ENCODE peak calls at places on chromosomes 5 and 9, in eight cellular contexts. M, D, A, U, E, R, I and V are unnamed samples.

GRCh38 chr5:168324864-168325615 is 33.6 kb downstream of the WWC1 start:
- DNase-seq in A (no peak), E (no peak), M (no peak), R (no peak), I (no peak), U (peak; percentile 52), D (no peak), V (no peak)

GRCh38 chr5:151577566-151577965 is 13.6 kb downstream of the FAT2 start:
- DNase-seq in M (no peak), A (no peak), R (no peak), E (no peak), U (no peak), I (no peak), D (no peak), V (no peak)

GRCh38 chr5:27476356-27476988 is 438.1 kb upstream of the CDH9 start:
- DNase-seq in E (no peak), M (no peak), R (no peak), I (no peak), A (no peak), U (no peak), D (no peak), V (no peak)

GRCh38 chr9:14661421-14662059 is 31.7 kb downstream of the ZDHHC21 start:
- DNase-seq in I (peak; percentile 58), M (no peak), U (no peak), R (no peak), E (no peak), A (peak; percentile 43), D (peak; percentile 19), V (no peak)

GRCh38 chr5:178785999-178786398 is 55.5 kb upstream of the ZNF354A start:
- DNase-seq in I (peak; percentile 72), E (no peak), M (no peak), R (peak; percentile 21), U (no peak), D (no peak), A (no peak), V (no peak)

GRCh38 chr9:3768286-3768685 is 242.5 kb upstream of the RFX3 start:
- DNase-seq in R (no peak), E (no peak), U (no peak), A (peak; percentile 34), I (peak; percentile 86), M (no peak), D (no peak), V (no peak)

GRCh38 chr9:91920846-91921350 is 29.1 kb downstream of the ROR2 start:
- DNase-seq in U (no peak), A (no peak), D (no peak), M (no peak), R (peak; percentile 64), I (no peak), E (no peak), V (no peak)

GRCh38 chr5:172772112-172772906 is 1.3 kb upstream of the DUSP1 start:
- DNase-seq in A (peak; percentile 95), E (peak; percentile 76), R (peak; percentile 98), M (peak; percentile 83), I (peak; percentile 98), U (peak; percentile 97), D (peak; percentile 94), V (no peak)

GRCh38 chr5:14185336-14186131 is 42.4 kb downstream of the TRIO start:
- DNase-seq in M (no peak), R (no peak), A (peak; percentile 77), D (no peak), E (no peak), I (peak; percentile 86), U (no peak), V (no peak)

GRCh38 chr5:144468542-144468941 is 297.9 kb downstream of the KCTD16 start:
- DNase-seq in M (no peak), U (no peak), I (peak; percentile 5), E (no peak), A (no peak), D (no peak), R (no peak), V (no peak)

GRCh38 chr5:127863161-127863560 is 160.0 kb downstream of the CCDC192 start:
- DNase-seq in U (no peak), M (no peak), R (no peak), E (no peak), D (no peak), A (peak; percentile 62), I (no peak), V (no peak)

GRCh38 chr5:91499943-91500531 is 116.9 kb upstream of the ARRDC3 start:
- DNase-seq in I (peak; percentile 63), D (peak; percentile 32), M (no peak), A (peak; percentile 54), E (peak; percentile 48), U (no peak), R (no peak), V (peak; percentile 16)

GRCh38 chr9:4923580-4924544 is 61.2 kb upstream of the JAK2 start:
- DNase-seq in I (peak; percentile 51), U (no peak), E (no peak), D (peak; percentile 24), M (no peak), R (no peak), A (peak; percentile 44), V (no peak)

GRCh38 chr5:163619951-163620350 is 114.5 kb downstream of the MAT2B start:
- DNase-seq in U (no peak), E (no peak), D (no peak), I (no peak), R (no peak), M (no peak), A (no peak), V (no peak)

GRCh38 chr9:114905160-114905940 is 25.0 kb downstream of the TNFSF8 start:
- DNase-seq in E (no peak), I (no peak), A (no peak), R (no peak), M (no peak), U (no peak), D (no peak), V (no peak)

GRCh38 chr5:127562252-127562651 is 44.8 kb downstream of the PRRC1 start:
- DNase-seq in A (no peak), M (no peak), R (no peak), E (peak; percentile 8), I (no peak), D (peak; percentile 32), U (no peak), V (peak; percentile 35)

DNA sequence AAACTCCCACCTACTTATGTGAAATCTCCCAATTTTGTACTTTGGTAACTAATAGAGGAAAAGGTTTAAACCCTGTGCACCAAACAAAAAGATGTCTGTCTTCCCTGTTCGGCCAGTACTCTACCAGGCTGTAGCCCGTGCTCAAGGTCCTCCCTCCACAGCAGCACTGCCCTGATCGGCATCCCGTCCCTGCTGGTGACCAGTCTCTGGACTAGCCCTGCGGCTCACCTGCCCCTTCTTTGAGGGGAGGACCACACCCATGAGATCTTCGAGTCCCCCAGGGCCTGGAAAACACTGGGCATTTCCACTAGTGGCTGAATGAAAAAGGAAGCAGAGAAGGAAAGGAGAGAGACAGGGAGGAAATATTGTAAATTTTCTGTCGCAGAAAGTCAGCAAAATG is 2.8 kb downstream of the GFPT2 start:
- DNase-seq in E (no peak), I (no peak), A (no peak), R (no peak), M (no peak), U (no peak), D (no peak), V (no peak)
- H3K4me3 ChIP-seq in E (no peak overlapping the region), I (no peak overlapping the region), A (no peak overlapping the region), R (no peak overlapping the region), M (no peak overlapping the region), U (no peak overlapping the region), D (no peak overlapping the region), V (no peak overlapping the region)

GRCh38 chr5:79564798-79565279 is 47.4 kb upstream of the TENT2 start:
- DNase-seq in D (no peak), I (no peak), M (no peak), E (no peak), A (no peak), U (no peak), R (no peak), V (no peak)

GRCh38 chr5:79562351-79563246 is 48.7 kb upstream of the HOMER1 start:
- DNase-seq in D (no peak), A (peak; percentile 69), E (no peak), R (no peak), M (no peak), I (peak; percentile 93), U (no peak), V (no peak)

GRCh38 chr5:79563247-79563590 is 49.0 kb upstream of the TENT2 start:
- DNase-seq in R (no peak), A (no peak), U (no peak), M (no peak), I (no peak), E (no peak), D (no peak), V (no peak)

GRCh38 chr5:79568632-79569190 is 43.5 kb upstream of the TENT2 start:
- DNase-seq in D (no peak), M (no peak), R (no peak), E (no peak), I (no peak), U (no peak), A (no peak), V (no peak)

DNA sequence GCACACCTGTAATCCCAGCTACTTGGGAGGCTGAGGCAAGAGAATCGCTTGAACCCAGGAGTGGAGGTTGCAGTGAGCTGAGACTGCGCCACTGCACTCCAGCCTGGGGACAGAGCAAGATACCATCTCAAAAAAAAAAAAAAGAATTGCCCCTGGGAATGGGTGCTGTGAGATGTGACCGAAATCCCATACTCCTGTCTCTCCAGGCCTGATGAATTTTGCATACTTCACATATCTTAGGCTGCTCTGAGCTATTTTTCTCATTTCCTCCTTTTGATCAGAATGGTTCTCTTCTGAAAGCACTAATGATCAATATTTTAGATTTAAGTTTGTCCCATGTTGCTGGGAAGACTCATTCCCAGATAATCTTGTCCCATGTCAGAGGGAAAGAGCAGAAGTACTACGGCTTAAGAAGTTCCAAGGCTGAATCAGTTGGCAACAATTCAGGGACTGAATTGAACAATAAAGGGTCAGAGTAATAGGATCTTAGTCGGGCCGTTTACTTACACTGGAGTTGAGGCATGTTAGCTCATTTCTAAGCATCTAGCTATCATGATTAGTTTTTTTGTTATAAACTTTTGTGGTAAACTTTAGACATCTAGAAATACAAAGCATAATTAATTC is 44.2 kb upstream of the TENT2 start:
- DNase-seq in U (no peak), A (peak; percentile 57), D (no peak), I (peak; percentile 64), M (no peak), E (no peak), R (no peak), V (no peak)
- H3K4me3 ChIP-seq in U (no peak overlapping the region), A (no peak overlapping the region), D (no peak overlapping the region), I (no peak overlapping the region), M (no peak overlapping the region), E (no peak overlapping the region), R (no peak overlapping the region), V (no peak overlapping the region)

GRCh38 chr5:131109540-131110255 is 55.4 kb downstream of the HINT1 start:
- DNase-seq in D (peak; percentile 36), E (peak; percentile 35), I (peak; percentile 62), A (peak; percentile 33), U (no peak), R (no peak), M (peak; percentile 6), V (no peak)
- H3K4me3 ChIP-seq in D (no peak overlapping the region), E (no peak overlapping the region), I (no peak overlapping the region), A (no peak overlapping the region), U (no peak overlapping the region), R (no peak overlapping the region), M (no peak overlapping the region), V (no peak overlapping the region)

DNA sequence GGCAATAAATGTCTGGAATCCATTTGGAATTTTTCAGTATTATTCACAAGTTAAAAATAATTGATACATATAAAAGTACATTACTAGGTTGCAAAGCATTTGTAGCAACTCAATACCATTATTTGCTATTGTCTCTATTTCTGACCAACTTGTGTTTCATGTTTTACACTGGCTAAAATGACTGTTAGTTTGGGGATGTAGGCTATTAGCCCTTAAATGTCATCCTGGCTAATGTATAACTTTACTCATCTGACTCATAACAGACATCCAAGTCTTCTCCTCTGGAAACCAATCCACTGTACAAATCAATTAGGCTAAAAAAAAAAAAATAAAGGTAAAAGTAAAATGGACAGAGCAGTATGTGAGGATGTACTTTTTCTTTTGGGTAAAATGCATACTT is 20.7 kb downstream of the MEGF9 start:
- DNase-seq in I (peak; percentile 31), R (no peak), A (peak; percentile 60), E (no peak), U (no peak), M (no peak), D (no peak), V (no peak)
- H3K4me3 ChIP-seq in I (peak overlapping the region; percentile 10), R (no peak overlapping the region), A (no peak overlapping the region), E (no peak overlapping the region), U (no peak overlapping the region), M (no peak overlapping the region), D (no peak overlapping the region), V (no peak overlapping the region)